ENCODE peak calls at places on chromosomes 3 and 15, in four cellular contexts. W is A549, G is uterus, K is suprapubic skin. Y is an unnamed sample.

GRCh38 chr3:73848173-73848751 is 223.5 kb upstream of the PDZRN3 start:
- DNase-seq in G (no peak), K (no peak), W (no peak), Y (no peak)

GRCh38 chr3:152071924-152072323 is 196.8 kb upstream of the MBNL1 start:
- DNase-seq in G (no peak), W (no peak), K (no peak), Y (no peak)

GRCh38 chr3:56133423-56133822 is 334.8 kb downstream of the ERC2 start:
- DNase-seq in G (no peak), K (no peak), W (no peak), Y (no peak)

GRCh38 chr3:61814674-61815073 is 253.3 kb downstream of the PTPRG start:
- DNase-seq in W (no peak), G (no peak), K (no peak), Y (no peak)

GRCh38 chr15:99504071-99504822 is 61.5 kb upstream of the MEF2A start:
- DNase-seq in W (no peak), K (no peak), G (no peak), Y (no peak)

GRCh38 chr15:42921049-42921731 is 612 bp upstream of the TTBK2 start:
- DNase-seq in G (peak), K (peak), W (no peak), Y (no peak)

GRCh38 chr3:57746156-57747125 is 9.7 kb upstream of the SLMAP start:
- DNase-seq in G (no peak), W (no peak), K (no peak), Y (no peak)

GRCh38 chr3:37071921-37072320 is 78.6 kb downstream of the MLH1 start:
- DNase-seq in W (no peak), K (no peak), G (no peak), Y (no peak)

GRCh38 chr3:107543666-107544065 is 20.9 kb downstream of the BBX start:
- DNase-seq in G (no peak), W (no peak), K (no peak), Y (no peak)

GRCh38 chr3:162525052-162525451 is 1028.4 kb downstream of the OTOL1 start:
- DNase-seq in W (no peak), K (no peak), G (no peak), Y (no peak)

GRCh38 chr15:85761635-85762034 is 33.1 kb downstream of the KLHL25 start:
- DNase-seq in G (no peak), W (no peak), K (no peak), Y (no peak)

GRCh38 chr15:98530570-98530969 is 117.8 kb upstream of the IGF1R start:
- DNase-seq in G (no peak), W (no peak), K (no peak), Y (no peak)

GRCh38 chr15:84881520-84881830 is 3.0 kb upstream of the SLC28A1 start:
- DNase-seq in W (no peak), K (no peak), G (no peak), Y (no peak)

GRCh38 chr3:131491084-131491483 is 11.7 kb downstream of the MRPL3 start:
- DNase-seq in K (no peak), W (no peak), G (no peak), Y (no peak)

GRCh38 chr3:72270072-72270611 is 485.2 kb upstream of the PROK2 start:
- DNase-seq in K (peak), W (peak), G (peak), Y (peak)

GRCh38 chr3:59517448-59517847 is 467.6 kb upstream of the CFAP20DC start:
- DNase-seq in K (no peak), W (no peak), G (no peak), Y (no peak)

GRCh38 chr3:186839874-186840641 is 2.5 kb upstream of the ADIPOQ start:
- DNase-seq in W (no peak), K (no peak), G (no peak), Y (no peak)

GRCh38 chr3:151900460-151900859 is 27.0 kb downstream of the SUCNR1 start:
- DNase-seq in G (no peak), W (no peak), K (no peak), Y (no peak)

GRCh38 chr3:75001330-75001729 is 386.9 kb upstream of the CNTN3 start:
- DNase-seq in G (no peak), W (no peak), K (no peak), Y (no peak)
- TF ChIP-seq CTCF in G (no peak), W (no peak), K (no peak), Y (no peak)

DNA sequence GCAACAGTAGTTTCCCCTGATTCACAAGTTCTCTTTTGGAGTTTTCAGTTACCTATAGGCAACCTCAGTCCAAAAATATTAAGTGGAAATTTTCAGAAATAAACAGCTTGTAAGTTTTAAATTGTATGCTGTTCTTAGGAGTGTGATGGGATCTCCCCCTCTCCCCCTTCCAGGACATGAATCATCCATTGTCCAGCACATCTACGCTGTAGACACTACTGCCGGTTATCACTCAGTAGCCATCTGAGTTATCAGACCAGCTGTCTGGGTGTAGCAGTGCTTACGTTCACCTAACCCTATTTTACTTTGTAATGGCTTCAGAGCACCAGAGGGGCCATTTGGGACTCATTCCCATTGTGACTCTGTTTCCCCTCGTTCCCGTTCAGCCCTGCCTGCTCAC is 96.7 kb upstream of the PLXNA1 start:
- DNase-seq in G (no peak), W (no peak), K (no peak), Y (no peak)
- TF ChIP-seq POLR2A in G (no peak), W (no peak), K (no peak), Y (no peak)

GRCh38 chr3:8562081-8562595 is 60.5 kb downstream of the LMCD1 start:
- DNase-seq in G (no peak), W (no peak), K (no peak), Y (no peak)
- TF ChIP-seq CTCF in G (no peak), W (no peak), K (no peak), Y (no peak)

GRCh38 chr3:129316121-129317013 is 37.7 kb downstream of the HMCES start:
- DNase-seq in W (peak), K (peak), G (peak), Y (peak)
- TF ChIP-seq POLR2A in W (peak), K (peak), G (peak), Y (peak)

DNA sequence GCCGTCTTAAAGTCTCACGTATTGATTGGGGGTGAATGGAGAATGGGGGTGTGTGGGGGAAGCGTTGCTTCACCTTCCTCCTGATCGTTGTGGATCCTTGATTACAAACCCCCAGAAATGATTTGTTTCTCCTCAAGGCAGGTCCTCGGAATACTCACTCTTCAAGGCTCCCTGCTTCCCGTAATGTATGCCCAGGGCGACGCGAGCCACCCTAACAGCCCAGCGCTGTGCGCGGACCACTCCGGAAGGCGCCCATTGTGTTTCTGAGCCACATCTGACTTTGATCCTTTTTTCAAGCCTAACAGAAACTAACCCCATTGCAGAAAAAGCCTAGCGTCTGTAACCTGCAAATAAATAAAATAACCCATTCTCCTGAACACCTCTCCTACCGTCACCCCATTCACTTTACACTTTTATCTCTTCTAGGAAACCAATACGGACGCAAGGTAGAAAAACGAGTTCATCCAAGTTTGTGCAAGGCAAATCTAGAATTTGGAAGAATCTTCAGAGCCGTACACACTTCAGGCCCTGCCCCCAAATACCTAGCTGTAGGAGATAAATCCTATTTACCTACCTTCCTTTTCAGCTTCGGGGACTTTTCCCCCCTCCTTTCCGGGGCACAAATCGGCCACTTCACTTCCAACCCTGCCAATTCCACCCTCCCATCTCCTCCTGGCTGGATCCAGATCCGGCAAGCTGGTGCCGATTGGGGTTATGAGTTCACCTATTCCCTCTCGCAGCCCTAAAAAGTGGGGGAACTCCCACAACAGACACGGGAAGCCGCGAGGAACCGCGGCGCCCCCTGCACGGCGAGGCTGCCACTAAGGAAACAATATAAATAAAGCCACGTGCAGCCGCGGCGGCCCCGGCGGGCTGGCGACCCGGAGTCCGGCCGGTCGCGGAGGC is 1.1 kb downstream of the PRTG start:
- DNase-seq in G (no peak), K (no peak), W (peak), Y (no peak)
- TF ChIP-seq CTCF in G (no peak), K (no peak), W (no peak), Y (no peak)

DNA sequence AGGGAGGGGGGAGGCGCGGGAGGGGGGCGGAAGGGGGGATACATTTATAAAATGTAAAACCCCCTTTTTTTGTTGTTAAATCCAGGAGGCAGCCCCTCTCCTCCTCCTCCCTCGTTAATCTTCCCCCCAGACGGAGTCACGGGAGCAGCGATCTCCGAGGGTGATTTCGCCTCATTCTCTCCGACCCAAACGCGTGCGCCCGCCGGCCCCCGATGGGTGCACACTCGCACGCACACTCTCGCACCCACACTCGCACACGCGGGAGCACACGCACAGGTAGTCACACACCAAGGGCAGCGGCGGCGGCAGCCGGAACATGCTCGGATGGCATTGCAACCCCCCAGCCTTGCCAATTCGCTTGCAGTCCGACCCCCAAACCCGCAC is 498 bp downstream of the ANP32A start:
- DNase-seq in G (peak), K (peak), W (peak), Y (no peak)
- TF ChIP-seq POLR2A in G (no peak), K (no peak), W (peak), Y (no peak)

DNA sequence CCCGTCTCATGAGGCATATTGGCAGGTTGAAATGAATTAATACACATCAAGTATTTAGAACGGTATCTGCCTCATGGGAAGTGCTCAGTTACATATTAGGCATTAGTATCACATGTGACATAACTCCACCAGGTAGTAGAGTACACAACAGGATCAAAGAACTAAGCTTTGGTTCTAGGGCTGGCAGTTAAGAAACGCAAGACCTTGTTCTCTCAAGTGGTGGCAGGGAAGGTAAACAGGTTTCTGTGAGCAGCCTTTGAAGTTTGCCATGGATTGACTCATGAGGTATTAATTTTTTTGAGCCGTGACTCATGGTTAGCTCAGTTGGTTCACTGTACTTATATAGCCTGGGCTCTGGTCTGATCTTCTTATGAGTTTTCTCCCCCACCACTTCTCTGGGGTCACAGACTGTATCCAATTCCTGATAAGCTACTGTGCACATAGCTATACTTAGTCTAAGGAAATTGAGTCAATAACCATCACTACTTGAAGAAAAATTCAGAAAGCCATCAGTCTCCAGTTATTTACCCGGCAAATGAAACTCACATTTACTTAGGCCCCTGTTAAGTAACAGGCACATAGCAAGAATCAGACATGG is 155.6 kb upstream of the STT3B start:
- DNase-seq in K (no peak), W (peak), G (no peak), Y (no peak)
- TF ChIP-seq CTCF in K (no peak), W (no peak), G (no peak), Y (no peak)

GRCh38 chr3:71152892-71153265 is 430.6 kb downstream of the FOXP1 start:
- DNase-seq in W (no peak), K (no peak), G (no peak), Y (no peak)
- TF ChIP-seq POLR2A in W (no peak), K (no peak), G (no peak), Y (no peak)

Y was measured in breast epithelium.